ENCODE peak calls at places on chromosomes 1 and 21, in seven cellular contexts. U, O, H, M, C, L and F are unnamed samples.

GRCh38 chr1:26119892-26120608 is 8.4 kb downstream of the PDIK1L start:
- DNase-seq in U (no peak), O (no peak), H (no peak), M (no peak), C (no peak), L (no peak), F (no peak)

GRCh38 chr1:97243973-97244560 is 522.5 kb downstream of the PTBP2 start:
- DNase-seq in U (no peak), O (peak), H (no peak), M (peak), C (peak), L (no peak), F (peak)

GRCh38 chr1:186519981-186520380 is 59.1 kb upstream of the PDC start:
- DNase-seq in U (no peak), O (peak), H (no peak), M (no peak), C (no peak), L (no peak), F (peak)

GRCh38 chr21:46326110-46326703 is 2.3 kb downstream of the PCNT start:
- DNase-seq in U (no peak), O (no peak), H (peak), M (no peak), C (no peak), L (no peak), F (no peak)

GRCh38 chr1:162973381-162973795 is 95.8 kb upstream of the RGS4 start:
- DNase-seq in U (no peak), O (peak), H (no peak), M (peak), C (peak), L (no peak), F (peak)

GRCh38 chr1:9590945-9591668 is 2.4 kb downstream of the TMEM201 start:
- DNase-seq in U (no peak), O (no peak), H (peak), M (no peak), C (no peak), L (no peak), F (no peak)

GRCh38 chr1:8317647-8318360 is at the start of gene SLC45A1:
- DNase-seq in U (peak), O (peak), H (peak), M (peak), C (peak), L (peak), F (peak)

GRCh38 chr1:91499904-91500755 is 521 bp upstream of the CDC7 start:
- DNase-seq in U (no peak), O (no peak), H (no peak), M (no peak), C (no peak), L (no peak), F (no peak)

GRCh38 chr1:222043444-222044292 is 301.8 kb upstream of the DUSP10 start:
- DNase-seq in U (no peak), O (peak), H (no peak), M (peak), C (peak), L (no peak), F (peak)

GRCh38 chr1:100019220-100019619 is 49.4 kb downstream of the SLC35A3 start:
- DNase-seq in U (no peak), O (no peak), H (no peak), M (no peak), C (no peak), L (no peak), F (no peak)

GRCh38 chr21:35063428-35064172 is 14.5 kb upstream of the RUNX1 start:
- DNase-seq in U (no peak), O (no peak), H (no peak), M (no peak), C (no peak), L (no peak), F (no peak)

GRCh38 chr1:47688161-47688560 is 250.3 kb downstream of the FOXD2 start:
- DNase-seq in U (no peak), O (no peak), H (no peak), M (no peak), C (no peak), L (no peak), F (no peak)

GRCh38 chr1:62530516-62531154 is 66.7 kb upstream of the ANGPTL3 start:
- DNase-seq in U (no peak), O (peak), H (peak), M (peak), C (peak), L (peak), F (peak)

GRCh38 chr1:23624440-23624839 is 65.1 kb upstream of the ID3 start:
- DNase-seq in U (no peak), O (no peak), H (no peak), M (no peak), C (no peak), L (no peak), F (no peak)

GRCh38 chr1:100038401-100039306 is 68.9 kb downstream of the SLC35A3 start:
- DNase-seq in U (peak), O (peak), H (peak), M (peak), C (peak), L (peak), F (peak)

GRCh38 chr21:20023199-20023598 is 975.0 kb upstream of the NCAM2 start:
- DNase-seq in U (no peak), O (no peak), H (no peak), M (no peak), C (no peak), L (no peak), F (no peak)

GRCh38 chr1:9244501-9245229 is 10.1 kb downstream of the H6PD start:
- DNase-seq in U (no peak), O (peak), H (peak), M (no peak), C (no peak), L (peak), F (peak)

GRCh38 chr1:43843684-43844083 is 89.9 kb upstream of the ARTN start:
- DNase-seq in U (no peak), O (no peak), H (no peak), M (no peak), C (no peak), L (no peak), F (no peak)

GRCh38 chr1:221192055-221192454 is 312.8 kb downstream of the HLX start:
- DNase-seq in U (no peak), O (no peak), H (no peak), M (no peak), C (no peak), L (no peak), F (no peak)

GRCh38 chr1:35401072-35401471 is 132.6 kb downstream of the ZMYM4 start:
- DNase-seq in U (no peak), O (no peak), H (no peak), M (no peak), C (no peak), L (no peak), F (no peak)

GRCh38 chr1:235074335-235075120 is 54.1 kb downstream of the TOMM20 start:
- DNase-seq in U (no peak), O (peak), H (peak), M (peak), C (peak), L (peak), F (peak)

GRCh38 chr1:82777240-82777639 is 976.5 kb downstream of the ADGRL2 start:
- DNase-seq in U (no peak), O (no peak), H (peak), M (no peak), C (no peak), L (no peak), F (no peak)

GRCh38 chr1:76620371-76620770 is 246.9 kb upstream of the ST6GALNAC5 start:
- DNase-seq in U (no peak), O (no peak), H (no peak), M (no peak), C (no peak), L (no peak), F (no peak)

GRCh38 chr1:94927405-94928175 is 680 bp upstream of the CNN3 start:
- DNase-seq in U (no peak), O (peak), H (peak), M (peak), C (peak), L (peak), F (peak)

DNA sequence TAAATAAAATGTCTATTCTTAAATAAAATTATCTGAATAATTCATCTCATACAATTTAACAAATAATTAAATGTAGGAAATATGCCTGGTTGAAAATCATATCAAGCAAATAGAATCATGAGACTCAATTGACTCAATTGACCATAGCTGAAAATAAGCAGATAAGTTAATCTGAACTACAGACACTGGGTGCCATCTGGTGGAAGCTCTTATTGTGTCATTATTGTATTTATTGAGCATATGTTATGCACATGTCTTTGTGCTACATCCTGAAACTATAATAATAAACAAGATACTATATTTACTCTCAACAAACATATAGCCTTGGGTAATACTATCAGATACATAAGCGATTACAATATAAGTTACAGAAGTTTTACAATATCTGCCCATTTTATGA is 41.0 kb downstream of the BRINP3 start:
- DNase-seq in U (no peak), O (peak), H (no peak), M (no peak), C (peak), L (no peak), F (peak)
- TF ChIP-seq CTCF in U (no peak), O (peak), H (no peak), M (no peak), C (peak), L (peak), F (peak)

GRCh38 chr1:1356796-1357401 is 1.5 kb downstream of the MXRA8 start:
- DNase-seq in U (no peak), O (no peak), H (no peak), M (no peak), C (no peak), L (no peak), F (no peak)
- H3K4me3 ChIP-seq in U (no peak), O (peak), H (no peak), M (peak), C (peak), L (peak), F (peak)

GRCh38 chr1:150514260-150514659 is 1.3 kb upstream of the FALEC start:
- DNase-seq in U (no peak), O (no peak), H (no peak), M (no peak), C (no peak), L (no peak), F (no peak)

GRCh38 chr1:150516050-150516591 is 569 bp downstream of the FALEC start:
- DNase-seq in U (no peak), O (peak), H (no peak), M (no peak), C (peak), L (no peak), F (peak)

GRCh38 chr1:150516616-150517015 is 1.1 kb downstream of the FALEC start:
- DNase-seq in U (no peak), O (peak), H (no peak), M (no peak), C (peak), L (no peak), F (peak)

GRCh38 chr1:150514913-150515327 is 632 bp upstream of the FALEC start:
- DNase-seq in U (no peak), O (no peak), H (no peak), M (no peak), C (no peak), L (no peak), F (no peak)

DNA sequence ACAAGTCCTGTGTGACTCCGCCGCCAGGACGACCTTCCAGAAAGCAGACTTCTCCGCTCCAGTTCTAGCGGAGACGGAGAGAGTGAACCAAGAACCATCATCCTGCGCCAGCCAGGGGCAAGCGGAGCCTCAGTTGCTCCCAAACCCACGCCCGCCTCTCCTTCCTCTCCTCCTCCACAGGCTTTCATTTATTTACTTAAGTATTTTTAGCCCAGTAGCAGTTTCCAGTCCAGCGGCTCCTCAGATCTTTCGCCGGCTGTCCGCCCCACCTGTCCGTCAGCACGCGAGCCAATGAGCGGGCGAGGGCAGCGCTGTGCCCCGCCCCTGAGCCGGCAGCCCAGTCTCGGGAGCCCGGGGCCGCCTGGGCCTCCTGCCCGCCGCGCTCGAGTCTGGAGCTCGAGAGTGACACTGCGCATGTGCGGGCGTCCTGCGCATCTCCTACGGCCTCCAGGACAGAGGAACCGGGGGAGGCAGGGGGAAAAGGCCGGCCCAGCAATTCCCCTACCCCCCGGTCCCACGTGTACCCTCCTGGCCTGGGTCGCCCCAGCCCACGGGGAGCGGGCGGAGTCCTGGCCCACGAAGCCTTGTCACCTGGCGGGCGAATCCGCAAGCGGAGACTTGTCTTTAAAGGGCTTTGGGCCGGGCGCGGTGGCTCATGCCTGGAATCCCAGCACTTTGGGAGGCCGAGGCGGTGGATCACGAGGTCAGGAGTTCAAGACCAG is at the start of gene FALEC:
- DNase-seq in U (peak), O (peak), H (peak), M (peak), C (peak), L (peak), F (peak)
- TF ChIP-seq CTCF in U (no peak), O (no peak), H (no peak), M (no peak), C (peak), L (no peak), F (no peak)

GRCh38 chr1:203268901-203269653 is 36.2 kb upstream of the BTG2 start:
- DNase-seq in U (no peak), O (peak), H (no peak), M (peak), C (peak), L (no peak), F (peak)

GRCh38 chr1:203265541-203265940 is 36.1 kb upstream of the CHIT1 start:
- DNase-seq in U (no peak), O (no peak), H (no peak), M (no peak), C (no peak), L (no peak), F (no peak)

GRCh38 chr1:203269654-203270020 is 35.7 kb upstream of the BTG2 start:
- DNase-seq in U (no peak), O (no peak), H (no peak), M (no peak), C (no peak), L (no peak), F (no peak)

GRCh38 chr1:203267347-203267846 is 37.9 kb upstream of the BTG2 start:
- DNase-seq in U (peak), O (peak), H (peak), M (peak), C (peak), L (peak), F (peak)

GRCh38 chr1:203267912-203268311 is 37.4 kb upstream of the BTG2 start:
- DNase-seq in U (no peak), O (no peak), H (no peak), M (no peak), C (no peak), L (no peak), F (no peak)
- H3K4me3 ChIP-seq in U (peak), O (peak), H (no peak), M (peak), C (peak), L (peak), F (peak)

DNA sequence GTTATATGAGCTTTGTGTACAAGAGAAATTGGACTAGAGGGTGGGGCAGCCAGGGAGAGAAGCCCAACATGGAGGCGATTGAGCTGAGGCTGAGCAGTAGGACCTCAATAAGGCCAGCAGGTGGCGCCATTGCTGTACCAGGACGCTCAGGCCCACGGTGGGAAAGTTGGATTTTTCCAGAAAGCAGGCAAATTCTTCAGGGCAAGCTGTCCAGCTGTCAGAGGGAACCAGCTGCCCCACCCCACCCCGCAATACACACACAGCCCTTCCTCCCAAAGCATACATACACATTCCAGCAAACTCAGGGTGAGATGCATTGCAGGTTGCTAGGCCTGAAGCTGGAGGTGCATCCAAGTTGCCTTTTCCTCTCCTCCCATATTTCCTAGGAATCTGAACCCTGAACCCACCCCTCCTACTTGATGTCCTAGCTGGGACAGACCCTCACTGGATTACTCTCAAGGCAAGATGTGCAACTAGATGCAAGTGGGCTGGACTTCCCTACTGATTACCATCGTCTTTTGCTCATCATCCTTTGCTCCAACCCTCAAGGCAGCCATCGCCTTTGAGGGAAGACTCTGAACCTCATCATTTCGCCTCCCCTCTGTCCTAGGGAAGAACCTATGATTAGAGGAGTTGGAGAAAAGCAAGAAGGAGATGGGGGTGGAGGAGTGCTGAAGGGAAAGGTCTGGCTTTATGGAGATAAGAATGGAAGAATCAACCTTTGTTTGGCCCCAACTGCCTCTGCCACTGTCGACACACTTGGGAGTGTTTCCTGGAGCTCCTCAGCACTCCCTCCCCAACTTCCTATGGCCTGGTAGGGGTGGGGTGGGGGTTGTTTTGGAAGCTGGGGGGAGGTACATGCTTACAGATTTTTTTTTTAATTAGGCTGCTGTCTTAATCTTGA is 25.5 kb downstream of the CD34 start:
- DNase-seq in U (peak), O (peak), H (peak), M (peak), C (peak), L (peak), F (peak)
- TF ChIP-seq CTCF in U (peak), O (peak), H (peak), M (peak), C (peak), L (peak), F (peak)

GRCh38 chr1:114853584-114853983 is 1.1 kb upstream of the SYCP1 start:
- DNase-seq in U (no peak), O (no peak), H (no peak), M (no peak), C (no peak), L (no peak), F (no peak)

DNA sequence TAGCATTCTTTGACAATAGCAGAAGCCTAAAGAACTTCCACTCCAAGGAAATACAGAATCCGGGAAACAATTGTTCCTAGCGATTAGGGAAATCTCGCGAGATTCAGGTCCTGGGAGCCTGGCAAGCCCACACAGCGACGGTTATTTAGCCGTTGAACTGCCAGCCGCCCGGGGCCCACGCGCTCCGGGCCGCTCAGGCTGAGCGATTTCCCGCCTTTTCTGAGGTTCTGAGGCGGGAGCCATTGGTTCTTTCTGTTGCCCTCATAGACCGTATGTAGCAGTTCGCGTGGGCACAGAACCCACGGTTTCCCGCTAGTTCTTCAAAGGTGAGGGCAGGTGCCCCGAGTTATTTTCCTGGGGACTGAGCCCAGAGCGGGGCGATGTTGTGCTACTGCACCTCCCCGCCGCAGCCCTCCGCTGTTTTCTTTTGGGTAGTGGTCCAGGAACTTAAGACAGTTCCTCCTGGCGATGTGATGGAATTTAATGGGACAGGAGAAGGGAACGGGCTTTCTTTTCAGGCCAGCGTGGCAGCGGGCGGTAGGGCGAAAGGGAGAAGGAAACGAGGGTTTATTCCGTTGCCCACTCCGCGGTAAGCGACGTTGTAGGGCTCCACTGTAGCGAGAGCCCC is at the start of gene SYCP1:
- DNase-seq in U (no peak), O (no peak), H (no peak), M (no peak), C (no peak), L (no peak), F (no peak)
- H3K4me3 ChIP-seq in U (peak), O (peak), H (no peak), M (no peak), C (no peak), L (no peak), F (no peak)

GRCh38 chr1:109041614-109042473 is at the start of gene WDR47:
- DNase-seq in U (peak), O (peak), H (peak), M (peak), C (peak), L (peak), F (peak)
- TF ChIP-seq CTCF in U (no peak), O (no peak), H (no peak), M (no peak), C (no peak), L (no peak), F (no peak)

GRCh38 chr1:11623702-11624101 is 30.5 kb downstream of the FBXO2 start:
- DNase-seq in U (no peak), O (no peak), H (no peak), M (no peak), C (no peak), L (no peak), F (no peak)

GRCh38 chr1:11628767-11629166 is 25.5 kb downstream of the FBXO2 start:
- DNase-seq in U (no peak), O (no peak), H (no peak), M (no peak), C (no peak), L (no peak), F (no peak)

GRCh38 chr1:11634759-11635158 is 19.5 kb downstream of the FBXO2 start:
- DNase-seq in U (no peak), O (no peak), H (no peak), M (no peak), C (no peak), L (no peak), F (no peak)

GRCh38 chr1:11629184-11629583 is 25.0 kb downstream of the FBXO2 start:
- DNase-seq in U (no peak), O (no peak), H (no peak), M (no peak), C (no peak), L (no peak), F (no peak)

DNA sequence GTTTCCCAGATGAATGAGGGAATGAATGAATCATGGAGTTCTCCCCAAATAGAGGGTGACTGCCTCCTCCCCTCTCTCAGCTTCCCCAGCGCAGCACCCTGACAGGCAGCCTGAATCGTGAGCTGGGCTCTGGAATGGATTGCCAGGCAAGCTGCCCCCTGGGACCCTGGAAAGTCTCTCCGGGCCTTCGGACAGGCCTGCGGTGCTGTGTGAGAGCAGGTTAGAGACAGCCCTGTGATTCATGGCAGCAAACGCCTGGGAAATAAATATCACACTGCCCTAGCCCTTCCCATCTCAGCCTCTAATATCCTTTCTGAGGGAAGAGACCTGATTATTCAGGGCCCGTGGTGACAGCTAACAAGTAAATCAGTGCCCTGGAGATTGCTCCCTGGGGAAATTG is 24.6 kb downstream of the FBXO2 start:
- DNase-seq in U (no peak), O (no peak), H (no peak), M (no peak), C (no peak), L (no peak), F (no peak)
- H3K4me3 ChIP-seq in U (no peak), O (no peak), H (no peak), M (no peak), C (no peak), L (no peak), F (no peak)